ENCODE peak calls at places on chromosomes 4 and X, in seven cellular contexts. One of them, this sample, is unnamed. For H3K36me3, the result is how much of the 10 kb centered on the place peaks cover.

GRCh38 chr4:41257901-41258300 is 1.2 kb downstream of the UCHL1 start:
- DNase-seq in astrocyte: no peak
- DNase-seq in body of pancreas: no peak
- DNase-seq in IMR-90: no peak
- DNase-seq in left lung: no peak
- DNase-seq in heart left ventricle: no peak
- DNase-seq in lung: no peak
- DNase-seq in this sample: no peak

GRCh38 chrX:72114306-72114705 is 17.4 kb downstream of the RTL5 start:
- DNase-seq in astrocyte: no peak
- DNase-seq in body of pancreas: no peak
- DNase-seq in IMR-90: no peak
- DNase-seq in left lung: no peak
- DNase-seq in heart left ventricle: no peak
- DNase-seq in lung: no peak
- DNase-seq in this sample: no peak

GRCh38 chrX:153701706-153702105 is 14.0 kb downstream of the SLC6A8 start:
- DNase-seq in astrocyte: no peak
- DNase-seq in body of pancreas: no peak
- DNase-seq in IMR-90: no peak
- DNase-seq in left lung: no peak
- DNase-seq in heart left ventricle: no peak
- DNase-seq in lung: no peak
- DNase-seq in this sample: no peak

GRCh38 chrX:68018248-68019203 is 414.8 kb downstream of the OPHN1 start:
- DNase-seq in astrocyte: no peak
- DNase-seq in body of pancreas: no peak
- DNase-seq in IMR-90: peak
- DNase-seq in left lung: peak
- DNase-seq in heart left ventricle: peak
- DNase-seq in lung: no peak
- DNase-seq in this sample: no peak

GRCh38 chr4:157804986-157805385 is 367.8 kb downstream of the GASK1B start:
- DNase-seq in astrocyte: peak
- DNase-seq in body of pancreas: no peak
- DNase-seq in IMR-90: no peak
- DNase-seq in left lung: no peak
- DNase-seq in heart left ventricle: no peak
- DNase-seq in lung: no peak
- DNase-seq in this sample: no peak

GRCh38 chrX:28649541-28649940 is 62.3 kb downstream of the IL1RAPL1 start:
- DNase-seq in astrocyte: no peak
- DNase-seq in body of pancreas: no peak
- DNase-seq in IMR-90: peak
- DNase-seq in left lung: no peak
- DNase-seq in heart left ventricle: no peak
- DNase-seq in lung: no peak
- DNase-seq in this sample: no peak

GRCh38 chrX:120015145-120016067 is 62.1 kb downstream of the RHOXF2B start:
- DNase-seq in astrocyte: no peak
- DNase-seq in body of pancreas: peak
- DNase-seq in IMR-90: no peak
- DNase-seq in left lung: no peak
- DNase-seq in heart left ventricle: no peak
- DNase-seq in lung: peak
- DNase-seq in this sample: no peak

GRCh38 chrX:10755477-10756334 is 135.3 kb upstream of the MID1 start:
- DNase-seq in astrocyte: peak
- DNase-seq in body of pancreas: peak
- DNase-seq in IMR-90: peak
- DNase-seq in left lung: no peak
- DNase-seq in heart left ventricle: no peak
- DNase-seq in lung: no peak
- DNase-seq in this sample: no peak

GRCh38 chr4:68906238-68907137 is 45.1 kb downstream of the UGT2A3 start:
- DNase-seq in astrocyte: peak
- DNase-seq in body of pancreas: peak
- DNase-seq in IMR-90: no peak
- DNase-seq in left lung: peak
- DNase-seq in heart left ventricle: no peak
- DNase-seq in lung: no peak
- DNase-seq in this sample: no peak

GRCh38 chr4:78902313-78902712 is 36.9 kb downstream of the PAQR3 start:
- DNase-seq in astrocyte: no peak
- DNase-seq in body of pancreas: no peak
- DNase-seq in IMR-90: no peak
- DNase-seq in left lung: no peak
- DNase-seq in heart left ventricle: no peak
- DNase-seq in lung: no peak
- DNase-seq in this sample: no peak

GRCh38 chr4:72631296-72631695 is 62.3 kb upstream of the ADAMTS3 start:
- DNase-seq in astrocyte: peak
- DNase-seq in body of pancreas: no peak
- DNase-seq in IMR-90: peak
- DNase-seq in left lung: no peak
- DNase-seq in heart left ventricle: no peak
- DNase-seq in lung: no peak
- DNase-seq in this sample: peak

GRCh38 chr4:29756966-29757365 is 963.2 kb upstream of the PCDH7 start:
- DNase-seq in astrocyte: no peak
- DNase-seq in body of pancreas: no peak
- DNase-seq in IMR-90: no peak
- DNase-seq in left lung: no peak
- DNase-seq in heart left ventricle: no peak
- DNase-seq in lung: no peak
- DNase-seq in this sample: no peak

GRCh38 chr4:88981993-88982392 is 75.0 kb downstream of the FAM13A start:
- DNase-seq in astrocyte: no peak
- DNase-seq in body of pancreas: no peak
- DNase-seq in IMR-90: no peak
- DNase-seq in left lung: no peak
- DNase-seq in heart left ventricle: no peak
- DNase-seq in lung: no peak
- DNase-seq in this sample: no peak

GRCh38 chrX:13377537-13377936 is 57.7 kb upstream of the ATXN3L start:
- DNase-seq in astrocyte: peak
- DNase-seq in body of pancreas: no peak
- DNase-seq in IMR-90: peak
- DNase-seq in left lung: no peak
- DNase-seq in heart left ventricle: peak
- DNase-seq in lung: no peak
- DNase-seq in this sample: peak

GRCh38 chrX:45781901-45782553 is 581.4 kb upstream of the DIPK2B start:
- DNase-seq in astrocyte: peak
- DNase-seq in body of pancreas: no peak
- DNase-seq in IMR-90: peak
- DNase-seq in left lung: no peak
- DNase-seq in heart left ventricle: no peak
- DNase-seq in lung: no peak
- DNase-seq in this sample: no peak

GRCh38 chr4:28391877-28392276 is 1531.2 kb downstream of the STIM2 start:
- DNase-seq in astrocyte: no peak
- DNase-seq in body of pancreas: no peak
- DNase-seq in IMR-90: peak
- DNase-seq in left lung: no peak
- DNase-seq in heart left ventricle: no peak
- DNase-seq in lung: no peak
- DNase-seq in this sample: no peak

GRCh38 chr4:185730387-185730786 is 81.6 kb downstream of the SORBS2 start:
- DNase-seq in astrocyte: peak
- DNase-seq in body of pancreas: no peak
- DNase-seq in IMR-90: no peak
- DNase-seq in left lung: no peak
- DNase-seq in heart left ventricle: no peak
- DNase-seq in lung: no peak
- DNase-seq in this sample: no peak

GRCh38 chr4:42150653-42151567 is 1.5 kb downstream of the BEND4 start:
- DNase-seq in astrocyte: no peak
- DNase-seq in body of pancreas: no peak
- DNase-seq in IMR-90: no peak
- DNase-seq in left lung: peak
- DNase-seq in heart left ventricle: no peak
- DNase-seq in lung: no peak
- DNase-seq in this sample: no peak

DNA sequence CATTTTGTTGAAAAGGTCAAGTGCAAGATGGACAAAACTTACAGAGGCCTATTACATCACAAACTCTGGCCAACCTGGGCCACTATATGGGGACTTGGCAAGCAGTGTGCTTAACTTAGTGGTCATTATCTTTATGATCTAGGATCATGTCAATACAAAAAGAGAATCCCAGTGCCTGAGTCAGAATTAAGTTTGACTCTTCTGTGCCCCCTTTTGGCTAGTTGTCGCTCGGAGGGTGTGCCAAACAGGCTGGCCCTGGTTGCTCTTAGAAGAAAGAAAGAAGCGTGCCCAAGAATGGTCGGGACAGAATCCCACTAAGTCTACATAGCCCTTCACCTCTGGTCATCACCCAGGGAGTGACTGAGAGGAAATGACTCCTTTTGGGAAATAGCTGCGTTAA is 100.1 kb downstream of the EIF4E start:
- DNase-seq in astrocyte: no peak
- DNase-seq in body of pancreas: no peak
- DNase-seq in IMR-90: no peak
- DNase-seq in left lung: no peak
- DNase-seq in heart left ventricle: no peak
- DNase-seq in lung: no peak
- DNase-seq in this sample: no peak
- TF ChIP-seq CTCF in astrocyte: no peak
- TF ChIP-seq CTCF in body of pancreas: no peak
- TF ChIP-seq CTCF in IMR-90: no peak
- TF ChIP-seq CTCF in left lung: no peak
- TF ChIP-seq CTCF in heart left ventricle: no peak
- TF ChIP-seq CTCF in lung: no peak
- TF ChIP-seq CTCF in this sample: no peak

GRCh38 chr4:168893205-168893604 is 116.8 kb downstream of the CBR4 start:
- DNase-seq in astrocyte: no peak
- DNase-seq in body of pancreas: no peak
- DNase-seq in IMR-90: no peak
- DNase-seq in left lung: no peak
- DNase-seq in heart left ventricle: no peak
- DNase-seq in lung: no peak
- DNase-seq in this sample: no peak

GRCh38 chr4:168893807-168894206 is 116.2 kb downstream of the CBR4 start:
- DNase-seq in astrocyte: no peak
- DNase-seq in body of pancreas: no peak
- DNase-seq in IMR-90: no peak
- DNase-seq in left lung: no peak
- DNase-seq in heart left ventricle: no peak
- DNase-seq in lung: no peak
- DNase-seq in this sample: no peak

GRCh38 chr4:168888715-168889215 is 121.3 kb downstream of the CBR4 start:
- DNase-seq in astrocyte: no peak
- DNase-seq in body of pancreas: no peak
- DNase-seq in IMR-90: no peak
- DNase-seq in left lung: no peak
- DNase-seq in heart left ventricle: no peak
- DNase-seq in lung: no peak
- DNase-seq in this sample: no peak

GRCh38 chr4:168892456-168892855 is 117.6 kb downstream of the CBR4 start:
- DNase-seq in astrocyte: no peak
- DNase-seq in body of pancreas: no peak
- DNase-seq in IMR-90: no peak
- DNase-seq in left lung: no peak
- DNase-seq in heart left ventricle: no peak
- DNase-seq in lung: no peak
- DNase-seq in this sample: no peak

GRCh38 chr4:168891086-168891485 is 119.0 kb downstream of the CBR4 start:
- DNase-seq in astrocyte: no peak
- DNase-seq in body of pancreas: no peak
- DNase-seq in IMR-90: no peak
- DNase-seq in left lung: peak
- DNase-seq in heart left ventricle: no peak
- DNase-seq in lung: no peak
- DNase-seq in this sample: no peak
- H3K36me3 ChIP-seq in astrocyte: half or more
- H3K36me3 ChIP-seq in body of pancreas: under half
- H3K36me3 ChIP-seq in IMR-90: under half
- H3K36me3 ChIP-seq in left lung: under half
- H3K36me3 ChIP-seq in heart left ventricle: half or more
- H3K36me3 ChIP-seq in lung: under half
- H3K36me3 ChIP-seq in this sample: under half

DNA sequence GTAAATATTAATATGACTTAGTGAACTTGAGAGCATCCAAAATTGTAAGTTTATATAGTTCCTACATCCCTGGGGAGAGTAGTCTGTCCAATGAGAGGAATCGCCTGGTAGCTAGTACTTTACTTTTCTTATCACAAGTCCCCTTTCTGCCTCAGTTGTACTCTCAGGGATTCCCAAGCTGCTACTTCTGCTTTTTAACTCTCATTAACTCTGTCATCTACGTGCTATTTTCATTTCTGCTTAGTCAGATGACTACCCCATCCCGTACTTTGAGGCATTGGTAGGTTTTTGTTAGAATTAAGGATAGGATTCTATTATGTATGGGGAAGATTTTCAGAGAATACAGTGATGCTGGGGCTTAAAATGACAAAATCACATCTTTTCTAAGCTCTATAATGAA is 24.7 kb downstream of the RBPJ start:
- DNase-seq in astrocyte: no peak
- DNase-seq in body of pancreas: no peak
- DNase-seq in IMR-90: no peak
- DNase-seq in left lung: no peak
- DNase-seq in heart left ventricle: no peak
- DNase-seq in lung: no peak
- DNase-seq in this sample: no peak
- H3K4me3 ChIP-seq in astrocyte: no peak
- H3K4me3 ChIP-seq in body of pancreas: no peak
- H3K4me3 ChIP-seq in IMR-90: no peak
- H3K4me3 ChIP-seq in left lung: no peak
- H3K4me3 ChIP-seq in heart left ventricle: no peak
- H3K4me3 ChIP-seq in lung: no peak
- H3K4me3 ChIP-seq in this sample: no peak

GRCh38 chr4:8886625-8887406 is 15.2 kb upstream of the HMX1 start:
- DNase-seq in astrocyte: no peak
- DNase-seq in body of pancreas: no peak
- DNase-seq in IMR-90: no peak
- DNase-seq in left lung: no peak
- DNase-seq in heart left ventricle: no peak
- DNase-seq in lung: no peak
- DNase-seq in this sample: no peak
- TF ChIP-seq CTCF in astrocyte: peak
- TF ChIP-seq CTCF in body of pancreas: no peak
- TF ChIP-seq CTCF in IMR-90: no peak
- TF ChIP-seq CTCF in left lung: no peak
- TF ChIP-seq CTCF in heart left ventricle: no peak
- TF ChIP-seq CTCF in lung: no peak
- TF ChIP-seq CTCF in this sample: peak

GRCh38 chrX:110938977-110939732 is 143.5 kb upstream of the CHRDL1 start:
- DNase-seq in astrocyte: no peak
- DNase-seq in body of pancreas: peak
- DNase-seq in IMR-90: no peak
- DNase-seq in left lung: no peak
- DNase-seq in heart left ventricle: no peak
- DNase-seq in lung: no peak
- DNase-seq in this sample: no peak

GRCh38 chrX:110944323-110944761 is 148.7 kb upstream of the CHRDL1 start:
- DNase-seq in astrocyte: no peak
- DNase-seq in body of pancreas: peak
- DNase-seq in IMR-90: no peak
- DNase-seq in left lung: peak
- DNase-seq in heart left ventricle: no peak
- DNase-seq in lung: no peak
- DNase-seq in this sample: no peak

GRCh38 chrX:110944793-110945466 is 149.3 kb upstream of the CHRDL1 start:
- DNase-seq in astrocyte: peak
- DNase-seq in body of pancreas: peak
- DNase-seq in IMR-90: no peak
- DNase-seq in left lung: no peak
- DNase-seq in heart left ventricle: no peak
- DNase-seq in lung: no peak
- DNase-seq in this sample: no peak

GRCh38 chrX:110941906-110942305 is 146.3 kb upstream of the CHRDL1 start:
- DNase-seq in astrocyte: no peak
- DNase-seq in body of pancreas: peak
- DNase-seq in IMR-90: no peak
- DNase-seq in left lung: no peak
- DNase-seq in heart left ventricle: no peak
- DNase-seq in lung: no peak
- DNase-seq in this sample: no peak
- H3K36me3 ChIP-seq in astrocyte: under half
- H3K36me3 ChIP-seq in body of pancreas: under half
- H3K36me3 ChIP-seq in IMR-90: under half
- H3K36me3 ChIP-seq in left lung: under half
- H3K36me3 ChIP-seq in heart left ventricle: under half
- H3K36me3 ChIP-seq in lung: under half
- H3K36me3 ChIP-seq in this sample: under half